ENCODE peak calls at places on chromosomes 1 and 21, in six cellular contexts. D, X, E, C, Q and U are unnamed samples.

GRCh38 chr1:237232501-237232900 is 190.5 kb downstream of the RYR2 start:
- DNase-seq in Q (no peak), C (no peak), E (no peak), X (no peak), D (no peak), U (no peak)

GRCh38 chr1:63362073-63362472 is 5.4 kb upstream of the ALG6 start:
- DNase-seq in E (no peak), X (no peak), D (no peak), Q (no peak), C (no peak), U (no peak)

GRCh38 chr1:38872401-38873026 is 634 bp downstream of the MYCBP start:
- DNase-seq in E (no peak), C (peak; percentile 32), D (no peak), X (peak; percentile 31), Q (no peak), U (no peak)

GRCh38 chr1:209837671-209838070 is 9.9 kb downstream of the UTP25 start:
- DNase-seq in X (no peak), Q (no peak), D (no peak), E (no peak), C (no peak), U (no peak)

GRCh38 chr21:27406297-27407009 is 439.6 kb upstream of the ADAMTS5 start:
- DNase-seq in D (no peak), C (no peak), Q (no peak), E (no peak), X (peak; percentile 79), U (peak; percentile 85)

GRCh38 chr1:9838946-9839345 is 15.2 kb upstream of the CLSTN1 start:
- DNase-seq in C (no peak), Q (no peak), E (no peak), X (no peak), D (no peak), U (no peak)

GRCh38 chr1:94092210-94092613 is 28.7 kb downstream of the ABCA4 start:
- DNase-seq in E (no peak), D (no peak), C (no peak), Q (no peak), X (peak; percentile 61), U (peak; percentile 99)

GRCh38 chr1:108570128-108570527 is 10.2 kb downstream of the EEIG2 start:
- DNase-seq in D (no peak), E (no peak), Q (no peak), X (peak; percentile 6), C (peak; percentile 29), U (no peak)

GRCh38 chr1:203839081-203839480 is 22.3 kb upstream of the SNRPE start:
- DNase-seq in D (no peak), Q (no peak), C (no peak), E (no peak), X (peak; percentile 76), U (peak; percentile 19)

GRCh38 chr21:35222541-35222941 is 173.4 kb upstream of the RUNX1 start:
- DNase-seq in X (no peak), C (no peak), E (no peak), D (no peak), Q (no peak), U (peak; percentile 40)

GRCh38 chr21:36699026-36699545 is at the start of gene SIM2:
- DNase-seq in D (no peak), Q (no peak), E (no peak), X (peak; percentile 52), C (peak; percentile 61), U (no peak)

GRCh38 chr1:221667504-221667903 is 74.4 kb downstream of the DUSP10 start:
- DNase-seq in C (no peak), D (no peak), X (peak; percentile 90), E (peak; percentile 3), Q (no peak), U (peak; percentile 16)

GRCh38 chr1:99570486-99571089 is 75.3 kb upstream of the PALMD start:
- DNase-seq in X (peak; percentile 47), E (no peak), Q (no peak), D (no peak), C (no peak), U (no peak)

GRCh38 chr1:43067856-43068751 is 104.0 kb downstream of the EBNA1BP2 start:
- DNase-seq in Q (no peak), E (no peak), X (no peak), D (no peak), C (no peak), U (no peak)
- H3K4me3 ChIP-seq in Q (peak overlapping the region; percentile 31), E (no peak overlapping the region), X (no peak overlapping the region), D (peak overlapping the region; percentile 31), C (no peak overlapping the region), U (no peak overlapping the region)

GRCh38 chr1:190477687-190478192 is at the start of gene BRINP3:
- DNase-seq in X (peak; percentile 21), Q (no peak), D (peak; percentile 23), E (no peak), C (no peak), U (peak; percentile 17)

GRCh38 chr1:190474587-190475305 is 2.9 kb downstream of the BRINP3 start:
- DNase-seq in C (peak; percentile 37), Q (no peak), X (peak; percentile 3), E (no peak), D (peak; percentile 75), U (peak; percentile 13)

GRCh38 chr1:190475394-190476250 is 2.0 kb downstream of the BRINP3 start:
- DNase-seq in C (peak; percentile 25), X (peak; percentile 11), E (no peak), Q (no peak), D (peak; percentile 66), U (peak; percentile 22)

GRCh38 chr1:190478193-190479007 is 736 bp upstream of the BRINP3 start:
- DNase-seq in E (no peak), C (peak; percentile 55), D (peak; percentile 53), X (peak; percentile 37), Q (no peak), U (peak; percentile 49)

GRCh38 chr1:190474010-190474409 is 3.7 kb downstream of the BRINP3 start:
- DNase-seq in X (no peak), D (no peak), C (no peak), Q (no peak), E (no peak), U (no peak)
- H3K4me3 ChIP-seq in X (no peak overlapping the region), D (peak overlapping the region; percentile 33), C (peak overlapping the region; percentile 39), Q (no peak overlapping the region), E (no peak overlapping the region), U (no peak overlapping the region)

DNA sequence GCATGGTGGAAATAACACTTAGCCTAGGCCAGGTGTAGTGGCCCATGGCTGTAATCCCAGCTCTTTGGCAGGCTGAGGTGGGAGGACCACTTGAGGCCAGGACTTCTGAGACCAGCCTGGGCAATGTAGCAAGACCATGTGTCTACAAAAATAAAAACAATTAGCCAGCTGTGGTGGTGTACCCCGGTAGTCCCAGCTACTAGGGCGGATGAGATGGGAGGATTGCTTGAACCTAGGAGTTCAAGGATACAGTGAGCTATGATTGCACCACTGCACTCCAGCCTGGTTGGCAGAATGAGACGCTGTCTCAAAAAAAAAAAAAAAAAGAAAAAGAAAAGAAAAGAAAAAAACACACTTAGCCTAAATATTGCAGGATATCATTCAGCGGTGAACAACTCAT is 20.9 kb downstream of the AK4 start:
- DNase-seq in Q (no peak), C (no peak), X (no peak), E (no peak), D (no peak), U (no peak)
- H3K4me3 ChIP-seq in Q (no peak overlapping the region), C (no peak overlapping the region), X (no peak overlapping the region), E (no peak overlapping the region), D (no peak overlapping the region), U (no peak overlapping the region)

GRCh38 chr1:163068716-163069115 is 445 bp upstream of the RGS4 start:
- DNase-seq in X (peak; percentile 16), C (no peak), E (no peak), D (no peak), Q (no peak), U (no peak)
- H3K4me3 ChIP-seq in X (peak overlapping the region; percentile 30), C (peak overlapping the region; percentile 19), E (peak overlapping the region; percentile 51), D (no peak overlapping the region), Q (no peak overlapping the region), U (peak overlapping the region; percentile 98)